ENCODE peak calls at places on chromosomes 2 and 18, in five cellular contexts. G is NCI-H1694; P is CD8-positive, alpha-beta T cell; C is activated CD4-positive, alpha-beta T cell treated with anti-CD3 and anti-CD28 coated beads for 36 hours; S is HTR-8/SVneo. U is an unnamed sample.

GRCh38 chr2:48721158-48721557 is 34.4 kb downstream of the LHCGR start:
- DNase-seq in P (no peak), C (no peak), S (no peak), G (no peak), U (no peak)

GRCh38 chr2:173400760-173401159 is 46.1 kb downstream of the CDCA7 start:
- DNase-seq in S (no peak), C (peak; percentile 9), G (peak; percentile 71), P (no peak), U (peak; percentile 62)

GRCh38 chr2:107645586-107645985 is 181.1 kb upstream of the RGPD4 start:
- DNase-seq in S (no peak), P (no peak), C (no peak), G (no peak), U (no peak)

GRCh38 chr2:27133195-27133875 is 1.1 kb downstream of the PREB start:
- DNase-seq in C (peak; percentile 63), S (no peak), G (no peak), P (no peak), U (peak; percentile 58)

GRCh38 chr2:19677215-19677777 is 224.5 kb downstream of the TTC32 start:
- DNase-seq in P (no peak), S (no peak), G (no peak), C (no peak), U (no peak)

GRCh38 chr18:29873211-29873610 is 1169.3 kb downstream of the DSC3 start:
- DNase-seq in P (no peak), S (no peak), C (no peak), G (no peak), U (no peak)

GRCh38 chr2:226583715-226584114 is 215.9 kb downstream of the IRS1 start:
- DNase-seq in S (peak; percentile 66), C (no peak), G (no peak), P (no peak), U (peak; percentile 66)

GRCh38 chr2:58046585-58047372 is at the start of gene VRK2:
- DNase-seq in C (peak; percentile 91), S (peak; percentile 79), P (peak; percentile 89), G (peak; percentile 79), U (peak; percentile 90)

GRCh38 chr18:23487738-23488625 is 15.3 kb upstream of the RMC1 start:
- DNase-seq in S (no peak), G (no peak), C (peak; percentile 76), P (peak; percentile 56), U (no peak)

GRCh38 chr2:234500394-234501006 is 3.6 kb upstream of the ARL4C start:
- DNase-seq in G (peak; percentile 67), S (no peak), C (peak; percentile 81), P (peak; percentile 80), U (peak; percentile 61)

GRCh38 chr2:101348851-101349250 is 38.5 kb downstream of the CREG2 start:
- DNase-seq in G (no peak), C (no peak), S (no peak), P (no peak), U (no peak)

GRCh38 chr18:34929336-34929780 is 111.9 kb upstream of the MAPRE2 start:
- DNase-seq in C (no peak), P (no peak), G (no peak), S (peak; percentile 18), U (peak; percentile 9)

GRCh38 chr18:76412010-76412817 is 82.8 kb downstream of the ZNF516 start:
- DNase-seq in G (no peak), S (no peak), C (no peak), P (peak; percentile 38), U (no peak)

GRCh38 chr18:22912835-22913234 is 20.3 kb upstream of the RBBP8 start:
- DNase-seq in C (no peak), P (no peak), G (no peak), S (no peak), U (no peak)

GRCh38 chr18:61702007-61702406 is 190.8 kb downstream of the RNF152 start:
- DNase-seq in G (no peak), S (no peak), P (no peak), C (no peak), U (no peak)

GRCh38 chr2:172280820-172281454 is 146.4 kb upstream of the ITGA6 start:
- DNase-seq in C (no peak), G (no peak), S (no peak), P (no peak), U (no peak)

GRCh38 chr18:24212939-24213338 is 74.1 kb downstream of the CABYR start:
- DNase-seq in P (no peak), G (no peak), S (peak; percentile 54), C (no peak), U (peak; percentile 87)

GRCh38 chr2:149020432-149020851 is 18.1 kb upstream of the LYPD6B start:
- DNase-seq in S (no peak), P (no peak), G (no peak), C (no peak), U (no peak)

GRCh38 chr2:15738965-15739364 is 147.3 kb downstream of the DDX1 start:
- DNase-seq in P (no peak), C (no peak), S (no peak), G (no peak), U (no peak)

GRCh38 chr2:233990261-233990798 is 60.2 kb upstream of the SPP2 start:
- DNase-seq in P (peak; percentile 78), S (no peak), C (peak; percentile 80), G (no peak), U (peak; percentile 11)

GRCh38 chr2:120279708-120280107 is 27.1 kb downstream of the RALB start:
- DNase-seq in S (no peak), G (no peak), P (no peak), C (no peak), U (no peak)

GRCh38 chr2:64799592-64800252 is 146.0 kb upstream of the SERTAD2 start:
- DNase-seq in P (no peak), C (no peak), S (no peak), G (no peak), U (no peak)

GRCh38 chr2:74250189-74250631 is 51.8 kb downstream of the MTHFD2 start:
- DNase-seq in G (peak; percentile 13), S (peak; percentile 76), P (peak; percentile 71), C (peak; percentile 75), U (peak; percentile 47)

GRCh38 chr2:158973511-158973956 is 5.1 kb downstream of the TANC1 start:
- DNase-seq in C (no peak), P (no peak), S (no peak), G (no peak), U (no peak)

GRCh38 chr18:63130176-63130575 is 189.4 kb downstream of the BCL2 start:
- DNase-seq in C (no peak), S (no peak), P (no peak), G (no peak), U (no peak)

GRCh38 chr18:58254873-58255511 is 211.0 kb downstream of the NEDD4L start:
- DNase-seq in S (no peak), G (no peak), P (no peak), C (no peak), U (no peak)